ENCODE peak calls at places on chromosomes 13 and 19, in five cellular contexts. One of them, this sample, is unnamed.

GRCh38 chr13:99859178-99860177 is 112.1 kb downstream of the ZIC5 start:
- DNase-seq in IMR-90: no peak
- DNase-seq in H1: no peak
- DNase-seq in neural progenitor cell: peak; percentile 15
- DNase-seq in endodermal cell: no peak
- DNase-seq in this sample: no peak

GRCh38 chr19:45376045-45376724 is 5.8 kb upstream of the ERCC2 start:
- DNase-seq in H1: no peak
- DNase-seq in neural progenitor cell: peak; percentile 85
- DNase-seq in endodermal cell: peak; percentile 84
- DNase-seq in IMR-90: peak; percentile 94
- DNase-seq in this sample: peak; percentile 67

GRCh38 chr13:74838096-74838495 is 643.9 kb downstream of the TBC1D4 start:
- DNase-seq in endodermal cell: no peak
- DNase-seq in IMR-90: no peak
- DNase-seq in H1: no peak
- DNase-seq in neural progenitor cell: no peak
- DNase-seq in this sample: no peak

GRCh38 chr19:36514012-36514612 is 14.0 kb downstream of the ZNF260 start:
- DNase-seq in neural progenitor cell: no peak
- DNase-seq in endodermal cell: no peak
- DNase-seq in IMR-90: no peak
- DNase-seq in H1: no peak
- DNase-seq in this sample: no peak

GRCh38 chr19:46528601-46529447 is 33.2 kb upstream of the PNMA8B start:
- DNase-seq in neural progenitor cell: no peak
- DNase-seq in endodermal cell: no peak
- DNase-seq in IMR-90: no peak
- DNase-seq in H1: no peak
- DNase-seq in this sample: no peak

GRCh38 chr13:93004919-93005318 is 221.7 kb upstream of the GPC6 start:
- DNase-seq in IMR-90: peak; percentile 13
- DNase-seq in neural progenitor cell: peak; percentile 18
- DNase-seq in endodermal cell: peak; percentile 59
- DNase-seq in H1: peak; percentile 10
- DNase-seq in this sample: no peak

GRCh38 chr13:62119739-62120700 is 704.4 kb upstream of the PCDH20 start:
- DNase-seq in H1: no peak
- DNase-seq in IMR-90: peak; percentile 17
- DNase-seq in endodermal cell: no peak
- DNase-seq in neural progenitor cell: peak; percentile 15
- DNase-seq in this sample: peak; percentile 81

GRCh38 chr13:42875448-42876269 is 94.3 kb downstream of the FAM216B start:
- DNase-seq in neural progenitor cell: peak; percentile 76
- DNase-seq in endodermal cell: peak; percentile 85
- DNase-seq in H1: peak; percentile 43
- DNase-seq in IMR-90: peak; percentile 54
- DNase-seq in this sample: no peak

GRCh38 chr19:46660008-46660517 is 919 bp downstream of the DACT3 start:
- DNase-seq in endodermal cell: peak; percentile 86
- DNase-seq in H1: no peak
- DNase-seq in neural progenitor cell: peak; percentile 71
- DNase-seq in IMR-90: no peak
- DNase-seq in this sample: peak; percentile 66

GRCh38 chr19:461664-462551 is 1.1 kb upstream of the SHC2 start:
- DNase-seq in neural progenitor cell: peak; percentile 81
- DNase-seq in IMR-90: no peak
- DNase-seq in H1: no peak
- DNase-seq in endodermal cell: peak; percentile 90
- DNase-seq in this sample: peak; percentile 25

GRCh38 chr13:22074403-22074802 is 403.5 kb downstream of the FGF9 start:
- DNase-seq in H1: no peak
- DNase-seq in IMR-90: no peak
- DNase-seq in neural progenitor cell: no peak
- DNase-seq in endodermal cell: no peak
- DNase-seq in this sample: no peak

GRCh38 chr19:47518139-47518538 is 3.3 kb upstream of the NAPA start:
- DNase-seq in IMR-90: no peak
- DNase-seq in H1: no peak
- DNase-seq in endodermal cell: no peak
- DNase-seq in neural progenitor cell: no peak
- DNase-seq in this sample: no peak

GRCh38 chr13:39364797-39365468 is 238.1 kb downstream of the LHFPL6 start:
- DNase-seq in IMR-90: peak; percentile 48
- DNase-seq in endodermal cell: no peak
- DNase-seq in H1: no peak
- DNase-seq in neural progenitor cell: peak; percentile 39
- DNase-seq in this sample: peak; percentile 50

GRCh38 chr19:18586311-18586710 is 2.3 kb upstream of the REX1BD start:
- DNase-seq in neural progenitor cell: no peak
- DNase-seq in H1: no peak
- DNase-seq in endodermal cell: no peak
- DNase-seq in IMR-90: no peak
- DNase-seq in this sample: no peak

GRCh38 chr13:98653471-98653985 is 76.6 kb upstream of the STK24 start:
- DNase-seq in H1: peak; percentile 77
- DNase-seq in IMR-90: peak; percentile 71
- DNase-seq in endodermal cell: peak; percentile 97
- DNase-seq in neural progenitor cell: peak; percentile 90
- DNase-seq in this sample: peak; percentile 90

GRCh38 chr13:24119593-24120508 is 40.7 kb upstream of the SPATA13 start:
- DNase-seq in endodermal cell: peak; percentile 82
- DNase-seq in H1: no peak
- DNase-seq in IMR-90: peak; percentile 64
- DNase-seq in neural progenitor cell: peak; percentile 39
- DNase-seq in this sample: no peak

GRCh38 chr19:9130965-9131364 is 4.2 kb upstream of the OR7G3 start:
- DNase-seq in H1: no peak
- DNase-seq in endodermal cell: no peak
- DNase-seq in IMR-90: no peak
- DNase-seq in neural progenitor cell: no peak
- DNase-seq in this sample: no peak

GRCh38 chr13:31204592-31204991 is 4.8 kb downstream of the B3GLCT start:
- DNase-seq in neural progenitor cell: no peak
- DNase-seq in endodermal cell: no peak
- DNase-seq in H1: no peak
- DNase-seq in IMR-90: peak; percentile 60
- DNase-seq in this sample: peak; percentile 59

GRCh38 chr19:35273686-35274259 is 5.0 kb downstream of the USF2 start:
- DNase-seq in H1: no peak
- DNase-seq in IMR-90: no peak
- DNase-seq in endodermal cell: no peak
- DNase-seq in neural progenitor cell: no peak
- DNase-seq in this sample: no peak

GRCh38 chr19:7908078-7908699 is 4.5 kb downstream of the MAP2K7 start:
- DNase-seq in IMR-90: no peak
- DNase-seq in neural progenitor cell: no peak
- DNase-seq in endodermal cell: no peak
- DNase-seq in H1: no peak
- DNase-seq in this sample: no peak

GRCh38 chr19:39133431-39134270 is 8.1 kb downstream of the PAK4 start:
- DNase-seq in neural progenitor cell: peak; percentile 54
- DNase-seq in H1: no peak
- DNase-seq in IMR-90: no peak
- DNase-seq in endodermal cell: peak; percentile 72
- DNase-seq in this sample: no peak

DNA sequence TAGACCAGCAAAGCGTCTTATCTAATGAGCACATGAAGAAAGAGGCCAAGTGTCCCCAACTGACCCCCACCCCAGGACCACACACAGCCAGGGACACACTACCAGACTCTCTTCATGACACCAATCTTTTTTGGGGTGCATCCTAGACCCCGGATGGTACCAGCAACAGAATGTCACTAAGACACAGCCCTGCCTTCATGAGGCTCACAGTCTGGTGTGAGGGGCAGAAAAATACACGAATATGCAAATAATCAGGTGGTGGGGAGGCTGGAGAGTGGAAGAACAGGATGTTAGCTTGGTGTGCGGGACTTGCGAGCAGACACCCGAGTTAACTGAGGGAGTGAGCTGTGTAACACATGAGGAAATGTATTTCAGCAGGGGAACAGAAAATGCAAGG is 17.5 kb downstream of the AKT2 start:
- DNase-seq in IMR-90: no peak
- DNase-seq in neural progenitor cell: no peak
- DNase-seq in H1: no peak
- DNase-seq in endodermal cell: no peak
- DNase-seq in this sample: no peak
- H3K4me1 ChIP-seq in IMR-90: peaks cover 5% of the 10 kb centered on the region
- H3K4me1 ChIP-seq in neural progenitor cell: no peaks in the 10 kb centered on the region
- H3K4me1 ChIP-seq in H1: peaks cover 7% of the 10 kb centered on the region
- H3K4me1 ChIP-seq in endodermal cell: no peaks in the 10 kb centered on the region
- H3K4me1 ChIP-seq in this sample: peaks cover 16% of the 10 kb centered on the region

GRCh38 chr19:4144666-4145261 is 8.7 kb upstream of the CREB3L3 start:
- DNase-seq in endodermal cell: no peak
- DNase-seq in IMR-90: peak; percentile 43
- DNase-seq in neural progenitor cell: no peak
- DNase-seq in H1: no peak
- DNase-seq in this sample: peak; percentile 49

GRCh38 chr19:4140237-4140711 is 13.2 kb upstream of the CREB3L3 start:
- DNase-seq in H1: peak; percentile 38
- DNase-seq in endodermal cell: peak; percentile 78
- DNase-seq in IMR-90: peak; percentile 72
- DNase-seq in neural progenitor cell: peak; percentile 88
- DNase-seq in this sample: peak; percentile 87

GRCh38 chr19:4138445-4138844 is 14.5 kb upstream of the MAP2K2 start:
- DNase-seq in IMR-90: no peak
- DNase-seq in endodermal cell: no peak
- DNase-seq in H1: no peak
- DNase-seq in neural progenitor cell: no peak
- DNase-seq in this sample: no peak

GRCh38 chr19:4136680-4137088 is 12.8 kb upstream of the MAP2K2 start:
- DNase-seq in IMR-90: no peak
- DNase-seq in H1: no peak
- DNase-seq in neural progenitor cell: no peak
- DNase-seq in endodermal cell: no peak
- DNase-seq in this sample: no peak

GRCh38 chr19:4139614-4140236 is 13.7 kb upstream of the CREB3L3 start:
- DNase-seq in IMR-90: peak; percentile 31
- DNase-seq in endodermal cell: peak; percentile 96
- DNase-seq in neural progenitor cell: peak; percentile 54
- DNase-seq in H1: peak; percentile 21
- DNase-seq in this sample: peak; percentile 72
- H3K36me3 ChIP-seq in IMR-90: no peaks in the 10 kb centered on the region
- H3K36me3 ChIP-seq in endodermal cell: no peaks in the 10 kb centered on the region
- H3K36me3 ChIP-seq in neural progenitor cell: no peaks in the 10 kb centered on the region
- H3K36me3 ChIP-seq in H1: no peaks in the 10 kb centered on the region
- H3K36me3 ChIP-seq in this sample: no peaks in the 10 kb centered on the region

GRCh38 chr13:114057131-114058050 is 75.0 kb downstream of the RASA3 start:
- DNase-seq in neural progenitor cell: no peak
- DNase-seq in H1: no peak
- DNase-seq in endodermal cell: no peak
- DNase-seq in IMR-90: no peak
- DNase-seq in this sample: no peak
- H3K9ac ChIP-seq in neural progenitor cell: no peak overlapping the region
- H3K9ac ChIP-seq in H1: no peak overlapping the region
- H3K9ac ChIP-seq in endodermal cell: no peak overlapping the region
- H3K9ac ChIP-seq in IMR-90: no peak overlapping the region
- H3K9ac ChIP-seq in this sample: peak overlapping the region; percentile 59

DNA sequence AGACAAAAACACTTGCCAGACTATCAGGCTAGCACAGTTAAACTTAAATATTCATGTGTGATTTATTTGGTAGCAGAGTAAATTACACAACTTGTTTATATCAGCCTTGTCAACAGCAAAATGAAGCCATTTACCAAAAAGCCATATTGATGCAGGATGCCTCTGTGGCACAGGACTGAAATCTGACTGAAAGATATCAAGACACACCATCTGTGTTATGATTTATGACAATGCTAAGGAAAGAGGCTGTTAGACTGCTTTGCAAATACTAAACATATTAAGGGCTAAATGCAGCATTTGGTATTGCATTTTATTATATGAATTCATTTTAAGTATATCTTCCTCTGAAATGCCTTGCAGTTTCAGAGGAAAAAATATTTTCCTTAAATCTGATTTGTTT is 44.8 kb upstream of the FNDC3A start:
- DNase-seq in neural progenitor cell: no peak
- DNase-seq in H1: no peak
- DNase-seq in IMR-90: no peak
- DNase-seq in endodermal cell: no peak
- DNase-seq in this sample: no peak
- H3K4me1 ChIP-seq in neural progenitor cell: no peaks in the 10 kb centered on the region
- H3K4me1 ChIP-seq in H1: no peaks in the 10 kb centered on the region
- H3K4me1 ChIP-seq in IMR-90: no peaks in the 10 kb centered on the region
- H3K4me1 ChIP-seq in endodermal cell: no peaks in the 10 kb centered on the region
- H3K4me1 ChIP-seq in this sample: no peaks in the 10 kb centered on the region

DNA sequence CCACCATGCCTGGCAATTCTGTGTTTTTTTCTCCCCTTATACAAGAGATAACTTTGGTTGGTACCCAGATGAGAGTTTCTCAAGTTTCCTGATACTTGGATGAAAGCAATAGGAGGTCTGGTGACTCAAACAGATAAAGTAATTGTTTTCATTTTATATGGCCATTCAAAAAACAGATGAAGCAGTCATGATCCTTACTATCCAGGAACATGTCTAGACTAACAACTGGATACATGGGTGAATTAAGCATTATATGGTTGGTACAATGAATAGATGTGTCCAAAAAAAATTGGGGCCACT is 8.5 kb downstream of the ZNF430 start:
- DNase-seq in H1: no peak
- DNase-seq in neural progenitor cell: no peak
- DNase-seq in endodermal cell: no peak
- DNase-seq in IMR-90: no peak
- DNase-seq in this sample: no peak
- H3K36me3 ChIP-seq in H1: no peaks in the 10 kb centered on the region
- H3K36me3 ChIP-seq in neural progenitor cell: peaks cover 5% of the 10 kb centered on the region
- H3K36me3 ChIP-seq in endodermal cell: peaks cover 47% of the 10 kb centered on the region
- H3K36me3 ChIP-seq in IMR-90: peaks cover 16% of the 10 kb centered on the region
- H3K36me3 ChIP-seq in this sample: peaks cover 61% of the 10 kb centered on the region

GRCh38 chr19:16369664-16370576 is 45.3 kb downstream of the KLF2 start:
- DNase-seq in H1: no peak
- DNase-seq in IMR-90: no peak
- DNase-seq in endodermal cell: no peak
- DNase-seq in neural progenitor cell: no peak
- DNase-seq in this sample: no peak
- H3K9ac ChIP-seq in H1: no peak overlapping the region
- H3K9ac ChIP-seq in IMR-90: no peak overlapping the region
- H3K9ac ChIP-seq in endodermal cell: no peak overlapping the region
- H3K9ac ChIP-seq in neural progenitor cell: no peak overlapping the region
- H3K9ac ChIP-seq in this sample: no peak overlapping the region

DNA sequence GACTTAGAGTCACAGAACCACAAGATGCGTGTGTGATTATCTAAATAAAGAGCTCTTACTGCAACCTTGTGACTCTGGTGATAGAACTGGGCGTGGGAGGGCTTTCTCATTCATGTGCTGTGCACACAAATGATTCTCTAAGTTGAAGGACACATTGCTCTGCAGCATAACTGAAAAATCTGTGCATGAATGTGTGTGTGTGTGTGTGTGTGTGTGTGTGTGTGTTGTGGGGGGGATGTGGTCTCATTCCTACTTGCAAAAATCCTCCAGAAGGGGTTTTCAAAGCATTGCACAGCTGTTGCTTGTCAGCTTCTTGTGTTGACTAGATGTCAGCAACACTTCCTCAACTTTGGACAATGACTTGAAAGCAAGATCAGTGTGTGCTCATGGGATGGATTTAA is 22.4 kb downstream of the LRCH1 start:
- DNase-seq in IMR-90: peak; percentile 89
- DNase-seq in H1: no peak
- DNase-seq in neural progenitor cell: no peak
- DNase-seq in endodermal cell: no peak
- DNase-seq in this sample: peak; percentile 4
- H3K4me1 ChIP-seq in IMR-90: peaks cover 28% of the 10 kb centered on the region
- H3K4me1 ChIP-seq in H1: no peaks in the 10 kb centered on the region
- H3K4me1 ChIP-seq in neural progenitor cell: peaks cover 18% of the 10 kb centered on the region
- H3K4me1 ChIP-seq in endodermal cell: peaks cover 2% of the 10 kb centered on the region
- H3K4me1 ChIP-seq in this sample: peaks cover 19% of the 10 kb centered on the region

This sample was measured in adipocyte.